ENCODE peak calls at places on chromosome X, in five cellular contexts. One of them, this sample, is unnamed.

GRCh38 chrX:22527302-22527701 is 254.6 kb downstream of the CBLL2 start:
- DNase-seq in fibroblast of gingiva: no peak
- DNase-seq in AG10803: no peak
- DNase-seq in ACHN: no peak
- DNase-seq in occipital lobe: no peak
- DNase-seq in this sample: no peak

GRCh38 chrX:46279925-46280313 is 265.3 kb downstream of the ZNF674 start:
- DNase-seq in fibroblast of gingiva: peak; percentile 26
- DNase-seq in AG10803: peak; percentile 57
- DNase-seq in ACHN: no peak
- DNase-seq in occipital lobe: no peak
- DNase-seq in this sample: no peak

GRCh38 chrX:12701625-12702024 is 89.6 kb upstream of the PRPS2 start:
- DNase-seq in fibroblast of gingiva: peak; percentile 24
- DNase-seq in AG10803: peak; percentile 54
- DNase-seq in ACHN: peak; percentile 62
- DNase-seq in occipital lobe: peak; percentile 44
- DNase-seq in this sample: peak; percentile 60

GRCh38 chrX:83845397-83845796 is 15.5 kb upstream of the CYLC1 start:
- DNase-seq in fibroblast of gingiva: peak; percentile 0
- DNase-seq in AG10803: peak; percentile 14
- DNase-seq in ACHN: peak; percentile 35
- DNase-seq in occipital lobe: no peak
- DNase-seq in this sample: peak; percentile 1

GRCh38 chrX:100643943-100644587 is at the start of gene SRPX2:
- DNase-seq in fibroblast of gingiva: peak; percentile 85
- DNase-seq in AG10803: peak; percentile 87
- DNase-seq in ACHN: peak; percentile 73
- DNase-seq in occipital lobe: no peak
- DNase-seq in this sample: peak; percentile 39

GRCh38 chrX:46561931-46562721 is 11.4 kb upstream of the CHST7 start:
- DNase-seq in fibroblast of gingiva: no peak
- DNase-seq in AG10803: no peak
- DNase-seq in ACHN: no peak
- DNase-seq in occipital lobe: no peak
- DNase-seq in this sample: no peak

GRCh38 chrX:129983575-129984131 is 1.2 kb downstream of the BCORL1 start:
- DNase-seq in fibroblast of gingiva: no peak
- DNase-seq in AG10803: no peak
- DNase-seq in ACHN: peak; percentile 10
- DNase-seq in occipital lobe: no peak
- DNase-seq in this sample: no peak

GRCh38 chrX:141220342-141221008 is 21.8 kb downstream of the SPANXC start:
- DNase-seq in fibroblast of gingiva: peak; percentile 3
- DNase-seq in AG10803: peak; percentile 61
- DNase-seq in ACHN: peak; percentile 67
- DNase-seq in occipital lobe: no peak
- DNase-seq in this sample: no peak

GRCh38 chrX:108671526-108671925 is 64.8 kb downstream of the IRS4 start:
- DNase-seq in fibroblast of gingiva: no peak
- DNase-seq in AG10803: no peak
- DNase-seq in ACHN: no peak
- DNase-seq in occipital lobe: no peak
- DNase-seq in this sample: no peak

GRCh38 chrX:53196678-53197077 is 28.3 kb downstream of the KDM5C start:
- DNase-seq in fibroblast of gingiva: no peak
- DNase-seq in AG10803: no peak
- DNase-seq in ACHN: no peak
- DNase-seq in occipital lobe: no peak
- DNase-seq in this sample: no peak

GRCh38 chrX:115642304-115642703 is 81.3 kb downstream of the PLS3 start:
- DNase-seq in fibroblast of gingiva: no peak
- DNase-seq in AG10803: no peak
- DNase-seq in ACHN: no peak
- DNase-seq in occipital lobe: no peak
- DNase-seq in this sample: no peak

GRCh38 chrX:13489451-13489850 is 80.0 kb upstream of the EGFL6 start:
- DNase-seq in fibroblast of gingiva: peak; percentile 50
- DNase-seq in AG10803: peak; percentile 71
- DNase-seq in ACHN: peak; percentile 73
- DNase-seq in occipital lobe: no peak
- DNase-seq in this sample: peak; percentile 70

GRCh38 chrX:64580035-64580434 is 184.8 kb upstream of the MTMR8 start:
- DNase-seq in fibroblast of gingiva: no peak
- DNase-seq in AG10803: no peak
- DNase-seq in ACHN: no peak
- DNase-seq in occipital lobe: no peak
- DNase-seq in this sample: no peak

GRCh38 chrX:12825801-12826200 is 34.6 kb downstream of the PRPS2 start:
- DNase-seq in fibroblast of gingiva: no peak
- DNase-seq in AG10803: no peak
- DNase-seq in ACHN: peak; percentile 2
- DNase-seq in occipital lobe: no peak
- DNase-seq in this sample: peak; percentile 63

GRCh38 chrX:13700380-13700779 is 11.5 kb downstream of the RAB9A start:
- DNase-seq in fibroblast of gingiva: no peak
- DNase-seq in AG10803: no peak
- DNase-seq in ACHN: no peak
- DNase-seq in occipital lobe: no peak
- DNase-seq in this sample: no peak

GRCh38 chrX:143165778-143166177 is 140.1 kb downstream of the SPANXN4 start:
- DNase-seq in fibroblast of gingiva: no peak
- DNase-seq in AG10803: no peak
- DNase-seq in ACHN: no peak
- DNase-seq in occipital lobe: no peak
- DNase-seq in this sample: no peak

GRCh38 chrX:110786486-110786885 is 9.1 kb downstream of the CHRDL1 start:
- DNase-seq in fibroblast of gingiva: no peak
- DNase-seq in AG10803: peak; percentile 38
- DNase-seq in ACHN: peak; percentile 25
- DNase-seq in occipital lobe: no peak
- DNase-seq in this sample: no peak

GRCh38 chrX:71450433-71451106 is 82.3 kb upstream of the OGT start:
- DNase-seq in fibroblast of gingiva: no peak
- DNase-seq in AG10803: no peak
- DNase-seq in ACHN: no peak
- DNase-seq in occipital lobe: no peak
- DNase-seq in this sample: no peak

GRCh38 chrX:42129022-42129421 is 205.7 kb upstream of the CASK start:
- DNase-seq in fibroblast of gingiva: no peak
- DNase-seq in AG10803: no peak
- DNase-seq in ACHN: no peak
- DNase-seq in occipital lobe: no peak
- DNase-seq in this sample: no peak

GRCh38 chrX:110346681-110347080 is 12.0 kb upstream of the RTL9 start:
- DNase-seq in fibroblast of gingiva: no peak
- DNase-seq in AG10803: peak; percentile 11
- DNase-seq in ACHN: no peak
- DNase-seq in occipital lobe: no peak
- DNase-seq in this sample: no peak

This sample was measured in Calu3.